ENCODE peak calls at places on chromosome 20, in nine cellular contexts. A is mammary epithelial cell; C is small intestine; G is CD4-positive, CD25-positive, alpha-beta regulatory T cell; H is HFFc6; R is lower leg skin; Z is cardiac muscle cell; X is NCI-H510A; D is activated naive CD4-positive, alpha-beta T cell treated with anti-CD3 and anti-CD28 coated beads, Interleukin-2, amount 10 ng/mL, durations not matched to agents 7 days and 5 days. F is an unnamed sample.

GRCh38 chr20:44765091-44765490 is 19.4 kb downstream of the KCNK15 start:
- DNase-seq in A (no peak), C (no peak), G (no peak), H (no peak), R (no peak), Z (no peak), X (no peak), D (no peak), F (no peak)

GRCh38 chr20:49747707-49748524 is 34.2 kb upstream of the B4GALT5 start:
- DNase-seq in A (no peak), C (no peak), G (no peak), H (no peak), R (peak; percentile 70), Z (no peak), X (no peak), D (no peak), F (no peak)

GRCh38 chr20:38298768-38299288 is 5.1 kb upstream of the BPI start:
- DNase-seq in A (peak; percentile 16), C (no peak), G (no peak), H (no peak), R (peak; percentile 81), Z (no peak), X (no peak), D (no peak), F (no peak)

GRCh38 chr20:58228484-58229197 is at the start of gene ANKRD60:
- DNase-seq in A (no peak), C (no peak), G (peak; percentile 58), H (no peak), R (no peak), Z (peak; percentile 61), X (no peak), D (peak; percentile 36), F (no peak)

GRCh38 chr20:829531-829930 is 4.0 kb upstream of the FAM110A start:
- DNase-seq in A (no peak), C (no peak), G (no peak), H (no peak), R (no peak), Z (no peak), X (no peak), D (no peak), F (no peak)

GRCh38 chr20:6295477-6296256 is 172.8 kb upstream of the FERMT1 start:
- DNase-seq in A (no peak), C (no peak), G (no peak), H (no peak), R (no peak), Z (peak; percentile 19), X (no peak), D (no peak), F (no peak)

GRCh38 chr20:38166707-38167233 is 1.7 kb upstream of the TGM2 start:
- DNase-seq in A (no peak), C (no peak), G (no peak), H (no peak), R (no peak), Z (no peak), X (no peak), D (no peak), F (no peak)

GRCh38 chr20:52172392-52173047 is 19.1 kb downstream of the ZFP64 start:
- DNase-seq in A (no peak), C (no peak), G (no peak), H (no peak), R (no peak), Z (no peak), X (no peak), D (no peak), F (no peak)

GRCh38 chr20:35368616-35369423 is 43.0 kb downstream of the UQCC1 start:
- DNase-seq in A (no peak), C (no peak), G (no peak), H (no peak), R (no peak), Z (peak; percentile 68), X (no peak), D (no peak), F (no peak)

GRCh38 chr20:1190847-1191246 is 6.1 kb upstream of the TMEM74B start:
- DNase-seq in A (no peak), C (no peak), G (no peak), H (no peak), R (no peak), Z (no peak), X (no peak), D (no peak), F (no peak)

GRCh38 chr20:43448748-43449535 is 8.8 kb upstream of the SRSF6 start:
- DNase-seq in A (peak; percentile 26), C (peak; percentile 51), G (peak; percentile 46), H (no peak), R (no peak), Z (peak; percentile 59), X (no peak), D (peak; percentile 62), F (peak; percentile 60)

GRCh38 chr20:11906626-11907480 is 10.8 kb upstream of the BTBD3 start:
- DNase-seq in A (peak; percentile 87), C (peak; percentile 44), G (no peak), H (no peak), R (no peak), Z (no peak), X (no peak), D (no peak), F (no peak)

GRCh38 chr20:37398750-37399621 is 53.0 kb downstream of the SRC start:
- DNase-seq in A (no peak), C (peak; percentile 75), G (no peak), H (no peak), R (no peak), Z (no peak), X (no peak), D (no peak), F (no peak)

GRCh38 chr20:62897666-62898065 is 28.6 kb downstream of the DIDO1 start:
- DNase-seq in A (no peak), C (no peak), G (no peak), H (no peak), R (no peak), Z (no peak), X (no peak), D (no peak), F (no peak)

GRCh38 chr20:3590164-3590563 is 73.0 kb downstream of the GFRA4 start:
- DNase-seq in A (no peak), C (no peak), G (no peak), H (no peak), R (no peak), Z (no peak), X (no peak), D (no peak), F (no peak)

GRCh38 chr20:17952692-17953684 is 15.6 kb downstream of the SNX5 start:
- DNase-seq in A (no peak), C (no peak), G (no peak), H (no peak), R (no peak), Z (no peak), X (no peak), D (no peak), F (no peak)

GRCh38 chr20:44195613-44196012 is 8.6 kb upstream of the JPH2 start:
- DNase-seq in A (no peak), C (no peak), G (no peak), H (no peak), R (no peak), Z (no peak), X (no peak), D (no peak), F (no peak)

GRCh38 chr20:9287826-9288225 is 218.9 kb downstream of the PLCB4 start:
- DNase-seq in A (no peak), C (peak; percentile 42), G (no peak), H (no peak), R (no peak), Z (no peak), X (no peak), D (no peak), F (no peak)

GRCh38 chr20:846894-847278 is 13.4 kb downstream of the FAM110A start:
- DNase-seq in A (no peak), C (no peak), G (peak; percentile 69), H (no peak), R (no peak), Z (no peak), X (no peak), D (peak; percentile 84), F (peak; percentile 57)

GRCh38 chr20:78338-78737 is 9.1 kb upstream of the DEFB125 start:
- DNase-seq in A (no peak), C (no peak), G (no peak), H (no peak), R (no peak), Z (no peak), X (no peak), D (no peak), F (no peak)

GRCh38 chr20:17627101-17627950 is 54.7 kb downstream of the RRBP1 start:
- DNase-seq in A (no peak), C (no peak), G (no peak), H (no peak), R (no peak), Z (no peak), X (no peak), D (no peak), F (no peak)

GRCh38 chr20:41027872-41028358 is 707 bp upstream of the TOP1 start:
- DNase-seq in A (no peak), C (no peak), G (no peak), H (no peak), R (no peak), Z (no peak), X (no peak), D (no peak), F (peak; percentile 17)

GRCh38 chr20:49712918-49713778 is 530 bp downstream of the B4GALT5 start:
- DNase-seq in A (no peak), C (peak; percentile 31), G (no peak), H (no peak), R (no peak), Z (peak; percentile 11), X (no peak), D (peak; percentile 48), F (peak; percentile 53)

GRCh38 chr20:52859156-52859887 is 112.8 kb upstream of the TSHZ2 start:
- DNase-seq in A (peak; percentile 63), C (no peak), G (no peak), H (no peak), R (no peak), Z (no peak), X (no peak), D (no peak), F (no peak)

GRCh38 chr20:44979090-44979621 is 12.8 kb downstream of the STK4 start:
- DNase-seq in A (no peak), C (peak; percentile 68), G (peak; percentile 84), H (no peak), R (peak; percentile 62), Z (no peak), X (no peak), D (peak; percentile 83), F (peak; percentile 67)

GRCh38 chr20:47949230-47949629 is 163.9 kb upstream of the SULF2 start:
- DNase-seq in A (peak; percentile 61), C (no peak), G (no peak), H (no peak), R (no peak), Z (no peak), X (no peak), D (no peak), F (no peak)

F was measured in DND-41.